ENCODE peak calls at places on chromosome 2, in six cellular contexts. One of them, this sample, is unnamed.

GRCh38 chr2:160417745-160418397 is 75.7 kb downstream of the RBMS1 start:
- DNase-seq in naive B cell: no peak
- DNase-seq in IMR-90: peak
- DNase-seq in spleen: no peak
- DNase-seq in skeletal muscle cell: peak
- DNase-seq in MM.1S: no peak
- DNase-seq in this sample: no peak

GRCh38 chr2:128643221-128644065 is 324.8 kb upstream of the HS6ST1 start:
- DNase-seq in IMR-90: no peak
- DNase-seq in MM.1S: no peak
- DNase-seq in naive B cell: no peak
- DNase-seq in skeletal muscle cell: no peak
- DNase-seq in spleen: peak
- DNase-seq in this sample: no peak

GRCh38 chr2:200377774-200378336 is 71.4 kb downstream of the SPATS2L start:
- DNase-seq in spleen: no peak
- DNase-seq in naive B cell: no peak
- DNase-seq in MM.1S: no peak
- DNase-seq in skeletal muscle cell: no peak
- DNase-seq in IMR-90: no peak
- DNase-seq in this sample: no peak

GRCh38 chr2:214549946-214550345 is 139.1 kb downstream of the VWC2L start:
- DNase-seq in skeletal muscle cell: no peak
- DNase-seq in MM.1S: no peak
- DNase-seq in naive B cell: no peak
- DNase-seq in IMR-90: peak
- DNase-seq in spleen: no peak
- DNase-seq in this sample: no peak

GRCh38 chr2:25312958-25313710 is 28.6 kb downstream of the DNMT3A start:
- DNase-seq in MM.1S: no peak
- DNase-seq in skeletal muscle cell: no peak
- DNase-seq in IMR-90: no peak
- DNase-seq in spleen: no peak
- DNase-seq in naive B cell: no peak
- DNase-seq in this sample: no peak

GRCh38 chr2:117902933-117903332 is 88.4 kb downstream of the DDX18 start:
- DNase-seq in naive B cell: no peak
- DNase-seq in skeletal muscle cell: no peak
- DNase-seq in IMR-90: no peak
- DNase-seq in MM.1S: no peak
- DNase-seq in spleen: no peak
- DNase-seq in this sample: no peak

GRCh38 chr2:195037072-195037471 is 620.0 kb upstream of the SLC39A10 start:
- DNase-seq in spleen: no peak
- DNase-seq in skeletal muscle cell: no peak
- DNase-seq in IMR-90: no peak
- DNase-seq in MM.1S: no peak
- DNase-seq in naive B cell: no peak
- DNase-seq in this sample: no peak

GRCh38 chr2:12931211-12931844 is 214.6 kb downstream of the TRIB2 start:
- DNase-seq in spleen: no peak
- DNase-seq in skeletal muscle cell: no peak
- DNase-seq in naive B cell: no peak
- DNase-seq in IMR-90: peak
- DNase-seq in MM.1S: peak
- DNase-seq in this sample: peak

GRCh38 chr2:173171924-173172643 is 96.4 kb downstream of the MAP3K20 start:
- DNase-seq in spleen: no peak
- DNase-seq in IMR-90: peak
- DNase-seq in naive B cell: no peak
- DNase-seq in skeletal muscle cell: no peak
- DNase-seq in MM.1S: no peak
- DNase-seq in this sample: no peak

This sample was measured in NAMALWA.